ENCODE peak calls at places on chromosomes 6 and 20, in four cellular contexts. G is esophagus squamous epithelium, R is AG04450, X is choroid plexus epithelial cell. S is an unnamed sample.

GRCh38 chr6:117817499-117817898 is 89.6 kb upstream of the SLC35F1 start:
- DNase-seq in G (no peak), R (no peak), X (no peak), S (no peak)

GRCh38 chr6:25389501-25389900 is 110.3 kb downstream of the CARMIL1 start:
- DNase-seq in G (no peak), R (no peak), X (peak), S (no peak)

GRCh38 chr6:116596815-116597214 is 19.5 kb upstream of the RSPH4A start:
- DNase-seq in G (no peak), R (no peak), X (peak), S (no peak)

GRCh38 chr6:136539967-136540366 is 10.3 kb downstream of the MAP7 start:
- DNase-seq in G (no peak), R (no peak), X (peak), S (no peak)

GRCh38 chr6:153034139-153034538 is 31.6 kb upstream of the MTRF1L start:
- DNase-seq in G (no peak), R (no peak), X (no peak), S (no peak)

GRCh38 chr6:136249811-136250685 is at the start of gene MTFR2:
- DNase-seq in G (peak), R (peak), X (peak), S (peak)

GRCh38 chr6:163354779-163355431 is 59.6 kb upstream of the QKI start:
- DNase-seq in G (no peak), R (no peak), X (no peak), S (no peak)

GRCh38 chr20:21981179-21981578 is 275.7 kb downstream of the PAX1 start:
- DNase-seq in G (no peak), R (no peak), X (peak), S (no peak)

GRCh38 chr6:154543638-154544037 is 33.2 kb upstream of the CNKSR3 start:
- DNase-seq in G (no peak), R (no peak), X (peak), S (no peak)

GRCh38 chr6:105620878-105621277 is 218.0 kb upstream of the PREP start:
- DNase-seq in G (no peak), R (no peak), X (peak), S (no peak)

GRCh38 chr6:166904101-166904746 is 52.1 kb downstream of the RNASET2 start:
- DNase-seq in G (no peak), R (no peak), X (peak), S (no peak)

GRCh38 chr6:34559651-34560365 is 3.7 kb upstream of the SPDEF start:
- DNase-seq in G (no peak), R (no peak), X (no peak), S (no peak)

GRCh38 chr6:74100719-74101287 is 404.8 kb downstream of the CD109 start:
- DNase-seq in G (no peak), R (no peak), X (peak), S (no peak)

GRCh38 chr20:38272961-38273360 is 12.4 kb upstream of the KIAA1755 start:
- DNase-seq in G (no peak), R (peak), X (peak), S (no peak)

GRCh38 chr6:122799140-122799539 is 10.1 kb downstream of the SMPDL3A start:
- DNase-seq in G (no peak), R (no peak), X (no peak), S (no peak)
- TF ChIP-seq CTCF in G (no peak), R (no peak), X (no peak), S (no peak)

GRCh38 chr6:37897321-37897720 is 77.8 kb downstream of the ZFAND3 start:
- DNase-seq in G (no peak), R (no peak), X (peak), S (no peak)
- H3K4me3 ChIP-seq in G (no peak), R (no peak), X (no peak), S (no peak)

GRCh38 chr20:1474817-1475603 is 8.4 kb upstream of the NSFL1C start:
- DNase-seq in G (no peak), R (no peak), X (no peak), S (no peak)
- TF ChIP-seq CTCF in G (peak), R (no peak), X (peak), S (no peak)

GRCh38 chr6:99613705-99614429 is 7.2 kb downstream of the PRDM13 start:
- DNase-seq in G (no peak), R (no peak), X (no peak), S (no peak)
- H3K4me3 ChIP-seq in G (peak), R (peak), X (peak), S (peak)

GRCh38 chr6:86706449-86706848 is 230.9 kb upstream of the HTR1E start:
- DNase-seq in G (no peak), R (no peak), X (no peak), S (no peak)
- TF ChIP-seq CTCF in G (no peak), R (no peak), X (no peak), S (no peak)

DNA sequence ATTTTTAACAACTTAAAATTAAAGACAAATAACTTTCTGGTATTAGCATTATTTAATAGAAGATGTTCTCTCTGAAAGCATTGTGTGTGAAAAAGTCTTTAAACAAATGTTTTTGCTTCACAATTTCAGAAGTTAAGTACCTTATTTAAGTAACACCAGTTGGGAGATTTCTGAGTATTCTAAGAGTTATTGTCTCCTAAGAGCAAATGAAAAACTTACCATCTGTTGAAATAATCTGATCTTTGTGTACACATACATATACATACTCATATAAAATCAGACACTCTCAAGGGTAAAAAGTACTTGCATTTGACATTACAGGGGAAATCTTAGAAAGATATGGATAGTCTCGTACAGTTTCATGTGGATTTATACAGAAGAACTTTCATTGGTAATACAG is 2.4 kb downstream of the BTBD3 start:
- DNase-seq in G (no peak), R (no peak), X (no peak), S (no peak)
- H3K4me3 ChIP-seq in G (no peak), R (peak), X (no peak), S (no peak)

GRCh38 chr6:36139431-36139830 is 9.1 kb downstream of the MAPK13 start:
- DNase-seq in G (no peak), R (no peak), X (peak), S (no peak)
- TF ChIP-seq CTCF in G (no peak), R (peak), X (peak), S (peak)